ENCODE peak calls at places on chromosomes 16 and 17, in four cellular contexts. One of them, this sample, is unnamed.

GRCh38 chr17:26792486-26792885 is 501.4 kb upstream of the WSB1 start:
- DNase-seq in H1: no peak
- DNase-seq in sigmoid colon: no peak
- DNase-seq in HepG2: no peak
- DNase-seq in this sample: no peak

GRCh38 chr16:74899786-74900185 is 85.1 kb downstream of the WDR59 start:
- DNase-seq in H1: no peak
- DNase-seq in sigmoid colon: no peak
- DNase-seq in HepG2: no peak
- DNase-seq in this sample: no peak

GRCh38 chr16:85300451-85300968 is 188.2 kb upstream of the CIBAR2 start:
- DNase-seq in H1: no peak
- DNase-seq in sigmoid colon: no peak
- DNase-seq in HepG2: no peak
- DNase-seq in this sample: no peak

GRCh38 chr17:26809033-26809432 is 484.9 kb upstream of the WSB1 start:
- DNase-seq in H1: no peak
- DNase-seq in sigmoid colon: no peak
- DNase-seq in HepG2: no peak
- DNase-seq in this sample: no peak

GRCh38 chr17:67675481-67675880 is 42.3 kb upstream of the NOL11 start:
- DNase-seq in H1: no peak
- DNase-seq in sigmoid colon: no peak
- DNase-seq in HepG2: no peak
- DNase-seq in this sample: no peak

GRCh38 chr17:15490634-15491261 is 23.3 kb upstream of the CDRT4 start:
- DNase-seq in H1: peak
- DNase-seq in sigmoid colon: peak
- DNase-seq in HepG2: no peak
- DNase-seq in this sample: peak

GRCh38 chr16:89360760-89361435 is 129.5 kb downstream of the ANKRD11 start:
- DNase-seq in H1: no peak
- DNase-seq in sigmoid colon: no peak
- DNase-seq in HepG2: no peak
- DNase-seq in this sample: no peak

GRCh38 chr16:55569025-55569424 is 2.5 kb downstream of the CAPNS2 start:
- DNase-seq in H1: no peak
- DNase-seq in sigmoid colon: peak
- DNase-seq in HepG2: no peak
- DNase-seq in this sample: no peak

GRCh38 chr16:54546481-54546880 is 259.9 kb upstream of the IRX3 start:
- DNase-seq in H1: no peak
- DNase-seq in sigmoid colon: no peak
- DNase-seq in HepG2: no peak
- DNase-seq in this sample: no peak

GRCh38 chr17:14471052-14471451 is 170.2 kb downstream of the HS3ST3B1 start:
- DNase-seq in H1: no peak
- DNase-seq in sigmoid colon: no peak
- DNase-seq in HepG2: peak
- DNase-seq in this sample: no peak

GRCh38 chr16:27177031-27177774 is 26.1 kb upstream of the KDM8 start:
- DNase-seq in H1: no peak
- DNase-seq in sigmoid colon: no peak
- DNase-seq in HepG2: no peak
- DNase-seq in this sample: no peak

GRCh38 chr16:160691-161190 is 5.0 kb upstream of the HBM start:
- DNase-seq in H1: no peak
- DNase-seq in sigmoid colon: no peak
- DNase-seq in HepG2: no peak
- DNase-seq in this sample: no peak

GRCh38 chr17:44947461-44948314 is at the start of gene KIF18B:
- DNase-seq in H1: peak
- DNase-seq in sigmoid colon: peak
- DNase-seq in HepG2: peak
- DNase-seq in this sample: peak

GRCh38 chr16:16150117-16150877 is 73.0 kb downstream of the ABCC6 start:
- DNase-seq in H1: no peak
- DNase-seq in sigmoid colon: peak
- DNase-seq in HepG2: no peak
- DNase-seq in this sample: no peak

GRCh38 chr17:29835438-29836351 is 94.3 kb downstream of the SSH2 start:
- DNase-seq in H1: no peak
- DNase-seq in sigmoid colon: no peak
- DNase-seq in HepG2: no peak
- DNase-seq in this sample: no peak

GRCh38 chr16:78317871-78318270 is 218.4 kb downstream of the WWOX start:
- DNase-seq in H1: no peak
- DNase-seq in sigmoid colon: no peak
- DNase-seq in HepG2: no peak
- DNase-seq in this sample: no peak

GRCh38 chr17:42431758-42432161 is 8.7 kb upstream of the CAVIN1 start:
- DNase-seq in H1: no peak
- DNase-seq in sigmoid colon: no peak
- DNase-seq in HepG2: no peak
- DNase-seq in this sample: no peak

GRCh38 chr16:84237994-84238750 is 1.6 kb downstream of the KCNG4 start:
- DNase-seq in H1: no peak
- DNase-seq in sigmoid colon: no peak
- DNase-seq in HepG2: no peak
- DNase-seq in this sample: no peak

GRCh38 chr16:14384745-14385144 is 245.3 kb downstream of the PARN start:
- DNase-seq in H1: no peak
- DNase-seq in sigmoid colon: no peak
- DNase-seq in HepG2: no peak
- DNase-seq in this sample: no peak

DNA sequence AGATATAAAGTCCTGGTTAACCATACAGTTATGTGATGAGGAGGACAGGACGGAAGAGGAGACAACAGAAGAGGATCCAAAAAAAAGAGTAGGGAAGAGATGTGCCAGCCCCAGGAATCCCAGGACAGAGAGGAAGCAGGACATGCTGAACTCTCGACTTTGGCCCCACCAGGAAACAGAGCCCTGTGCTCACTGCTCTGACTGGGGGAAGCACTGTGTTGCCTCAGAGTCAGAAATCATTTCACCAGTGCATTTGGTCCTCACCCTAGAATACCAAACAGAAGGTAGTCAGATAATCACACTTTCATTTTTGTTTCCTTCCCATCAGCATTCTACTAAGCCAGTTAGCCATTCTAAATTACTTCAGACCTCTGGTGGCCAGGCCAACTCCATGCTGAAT is 421.0 kb upstream of the CDH5 start:
- DNase-seq in H1: no peak
- DNase-seq in sigmoid colon: no peak
- DNase-seq in HepG2: no peak
- DNase-seq in this sample: no peak
- TF ChIP-seq EP300 in H1: no peak
- TF ChIP-seq EP300 in sigmoid colon: no peak
- TF ChIP-seq EP300 in HepG2: no peak
- TF ChIP-seq EP300 in this sample: no peak

GRCh38 chr16:53415504-53415903 is 18.8 kb upstream of the RBL2 start:
- DNase-seq in H1: no peak
- DNase-seq in sigmoid colon: no peak
- DNase-seq in HepG2: peak
- DNase-seq in this sample: no peak
- TF ChIP-seq EP300 in H1: no peak
- TF ChIP-seq EP300 in sigmoid colon: no peak
- TF ChIP-seq EP300 in HepG2: no peak
- TF ChIP-seq EP300 in this sample: no peak

DNA sequence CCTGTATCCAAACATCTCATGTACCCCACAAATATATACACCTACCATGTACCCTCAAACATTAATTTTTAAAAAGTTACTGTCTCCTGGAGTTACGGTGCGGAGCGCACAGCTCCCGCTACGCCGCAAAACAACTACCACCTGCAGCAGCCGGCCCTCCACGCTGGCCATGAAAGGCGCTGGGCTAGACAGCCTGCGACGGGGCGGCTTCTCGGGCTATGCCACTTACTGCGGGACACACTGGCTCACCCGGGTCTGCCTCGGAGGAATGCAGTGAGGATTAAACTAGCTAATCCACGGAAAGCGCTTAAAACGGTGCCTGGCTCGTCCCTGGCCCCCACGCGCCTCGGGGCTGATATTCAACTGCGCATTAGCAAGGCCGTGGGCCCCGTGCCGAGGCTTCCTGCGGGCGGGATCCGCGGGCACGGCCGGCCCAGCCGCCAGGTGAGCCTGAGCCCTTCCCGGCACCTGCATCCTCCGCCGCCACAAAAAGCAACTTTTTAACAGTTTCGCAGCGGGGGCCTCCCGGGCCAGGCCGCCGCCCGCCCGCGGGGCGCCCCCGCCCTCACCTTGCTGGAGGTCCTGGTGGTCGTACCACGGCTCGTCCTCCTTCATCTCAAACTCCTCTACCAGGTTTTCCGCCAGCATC is 633 bp downstream of the CDR2 start:
- DNase-seq in H1: no peak
- DNase-seq in sigmoid colon: peak
- DNase-seq in HepG2: no peak
- DNase-seq in this sample: no peak
- TF ChIP-seq EP300 in H1: no peak
- TF ChIP-seq EP300 in sigmoid colon: no peak
- TF ChIP-seq EP300 in HepG2: no peak
- TF ChIP-seq EP300 in this sample: no peak

GRCh38 chr17:32523827-32524552 is 37.2 kb downstream of the CDK5R1 start:
- DNase-seq in H1: no peak
- DNase-seq in sigmoid colon: peak
- DNase-seq in HepG2: no peak
- DNase-seq in this sample: no peak
- TF ChIP-seq EP300 in H1: no peak
- TF ChIP-seq EP300 in sigmoid colon: no peak
- TF ChIP-seq EP300 in HepG2: no peak
- TF ChIP-seq EP300 in this sample: no peak

GRCh38 chr17:80957461-80957941 is 34.1 kb upstream of the CHMP6 start:
- DNase-seq in H1: no peak
- DNase-seq in sigmoid colon: peak
- DNase-seq in HepG2: no peak
- DNase-seq in this sample: no peak

GRCh38 chr17:80960797-80961452 is 30.7 kb upstream of the CHMP6 start:
- DNase-seq in H1: no peak
- DNase-seq in sigmoid colon: no peak
- DNase-seq in HepG2: no peak
- DNase-seq in this sample: no peak

GRCh38 chr17:80960037-80960796 is 31.4 kb upstream of the CHMP6 start:
- DNase-seq in H1: no peak
- DNase-seq in sigmoid colon: no peak
- DNase-seq in HepG2: no peak
- DNase-seq in this sample: no peak

GRCh38 chr17:80961516-80961915 is 30.1 kb upstream of the CHMP6 start:
- DNase-seq in H1: no peak
- DNase-seq in sigmoid colon: peak
- DNase-seq in HepG2: no peak
- DNase-seq in this sample: no peak

GRCh38 chr17:80959330-80960036 is 32.2 kb upstream of the CHMP6 start:
- DNase-seq in H1: no peak
- DNase-seq in sigmoid colon: peak
- DNase-seq in HepG2: no peak
- DNase-seq in this sample: no peak
- TF ChIP-seq EP300 in H1: no peak
- TF ChIP-seq EP300 in sigmoid colon: peak
- TF ChIP-seq EP300 in HepG2: no peak
- TF ChIP-seq EP300 in this sample: no peak

DNA sequence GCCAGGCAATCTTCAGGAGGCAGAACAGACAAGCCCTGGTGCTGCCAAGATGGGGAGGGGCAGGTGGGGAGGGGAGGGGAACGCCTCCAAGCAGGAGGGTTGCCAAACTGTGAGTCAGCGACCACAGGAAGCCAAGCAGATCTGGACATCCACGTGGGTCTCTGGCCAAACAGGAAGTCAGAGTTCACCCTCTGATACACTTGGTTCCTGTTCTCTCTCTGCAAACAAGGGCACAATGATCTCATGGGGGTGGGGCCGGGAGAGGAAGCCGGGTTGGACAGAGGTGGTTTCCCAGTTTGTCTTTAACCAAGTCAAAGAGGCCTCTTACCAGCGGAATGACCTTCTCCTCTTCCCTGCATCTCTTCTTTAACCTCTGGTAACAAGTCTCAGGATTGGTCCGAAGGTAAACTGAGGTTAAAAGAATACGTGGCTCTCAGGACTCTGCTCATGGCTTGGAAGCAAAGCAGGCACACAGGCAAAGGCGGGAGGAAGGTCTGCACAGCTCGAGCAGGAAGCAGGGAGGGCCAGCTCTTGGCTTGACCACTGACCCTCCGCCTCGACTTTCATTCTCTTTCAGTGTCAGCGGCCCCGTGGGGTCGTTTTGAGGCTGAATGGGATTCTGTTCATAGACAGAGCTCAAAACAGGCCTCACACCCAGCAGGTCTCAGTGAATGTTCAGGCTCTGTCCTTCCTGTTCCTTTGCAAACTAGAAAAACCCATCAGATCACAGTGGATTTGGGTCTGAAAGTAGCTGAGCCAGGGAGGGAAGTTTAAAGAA is 32.9 kb downstream of the TK2 start:
- DNase-seq in H1: no peak
- DNase-seq in sigmoid colon: peak
- DNase-seq in HepG2: peak
- DNase-seq in this sample: peak
- TF ChIP-seq EP300 in H1: no peak
- TF ChIP-seq EP300 in sigmoid colon: no peak
- TF ChIP-seq EP300 in HepG2: peak
- TF ChIP-seq EP300 in this sample: peak

GRCh38 chr17:61928101-61928436 is 287 bp upstream of the INTS2 start:
- DNase-seq in H1: no peak
- DNase-seq in sigmoid colon: no peak
- DNase-seq in HepG2: no peak
- DNase-seq in this sample: no peak

GRCh38 chr17:61926831-61927210 is 961 bp downstream of the INTS2 start:
- DNase-seq in H1: no peak
- DNase-seq in sigmoid colon: no peak
- DNase-seq in HepG2: no peak
- DNase-seq in this sample: no peak

DNA sequence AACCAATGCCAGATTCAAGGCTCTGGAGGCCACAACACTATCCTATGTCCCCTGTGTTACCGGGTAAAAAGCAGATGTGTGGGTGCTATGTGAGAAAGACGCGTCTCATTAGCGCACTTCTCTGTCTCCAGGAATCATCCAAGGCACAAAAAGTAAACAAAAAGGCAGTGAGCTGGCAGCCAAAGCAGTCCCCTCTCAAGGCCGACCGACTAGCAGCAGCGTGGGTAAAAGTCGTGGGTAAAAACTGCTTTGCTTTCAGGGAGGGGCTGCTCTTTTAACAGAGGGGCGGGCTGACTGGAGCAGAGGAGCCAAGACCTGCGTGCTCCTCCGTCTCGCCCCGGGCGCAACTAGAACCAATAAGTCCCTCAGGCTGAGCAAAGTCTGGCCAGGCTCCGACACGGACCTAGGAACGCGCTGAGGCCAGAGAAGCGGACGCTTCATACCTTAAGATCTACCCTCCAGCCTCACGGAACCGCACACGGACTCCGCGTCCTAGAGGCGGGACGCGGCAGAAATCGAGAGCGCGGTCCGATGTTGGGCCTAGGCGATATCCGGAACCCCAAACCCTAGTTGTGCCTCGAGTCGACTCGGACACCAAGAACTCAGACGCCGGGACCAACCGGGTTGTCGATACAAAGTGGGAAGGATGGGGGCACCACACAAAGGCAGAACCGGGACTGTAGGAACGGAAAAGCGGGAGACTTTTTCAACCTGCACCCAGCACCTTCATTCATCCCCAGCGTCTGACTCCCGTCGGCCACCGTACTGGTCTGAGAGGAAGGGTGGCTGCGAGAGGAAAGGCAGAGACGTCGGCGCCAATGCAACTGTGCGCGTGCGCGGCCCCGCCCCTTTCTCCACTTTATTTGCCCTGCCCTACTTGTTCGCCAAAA is at the start of gene INTS2:
- DNase-seq in H1: peak
- DNase-seq in sigmoid colon: peak
- DNase-seq in HepG2: peak
- DNase-seq in this sample: peak
- TF ChIP-seq EP300 in H1: no peak
- TF ChIP-seq EP300 in sigmoid colon: no peak
- TF ChIP-seq EP300 in HepG2: peak
- TF ChIP-seq EP300 in this sample: peak